ENCODE peak calls at places on chromosomes 4 and X, in nine cellular contexts. A, O, Y, F, N, P, R, Z and C are unnamed samples.

GRCh38 chrX:137427813-137428212 is 138.1 kb upstream of the ZIC3 start:
- DNase-seq in F (no peak), P (no peak), Y (no peak), N (no peak), R (no peak), Z (no peak), A (no peak), O (peak), C (no peak)

GRCh38 chrX:138711399-138712347 is at the start of gene FGF13:
- DNase-seq in P (no peak), R (peak), Y (no peak), A (no peak), O (no peak), F (no peak), N (peak), Z (no peak), C (no peak)

GRCh38 chrX:9737363-9737762 is 28.3 kb downstream of the GPR143 start:
- DNase-seq in F (no peak), Y (no peak), Z (no peak), O (no peak), A (no peak), N (no peak), R (no peak), P (no peak), C (no peak)

GRCh38 chrX:39756086-39756883 is 341.5 kb downstream of the BCOR start:
- DNase-seq in N (no peak), R (no peak), Z (no peak), A (no peak), O (peak), Y (no peak), P (no peak), F (no peak), C (peak)

GRCh38 chr4:1219553-1219950 is 29.4 kb downstream of the CTBP1 start:
- DNase-seq in Z (no peak), Y (no peak), P (no peak), N (no peak), R (no peak), F (no peak), A (no peak), O (no peak), C (no peak)

GRCh38 chr4:158896459-158897238 is 127.8 kb downstream of the FNIP2 start:
- DNase-seq in Z (no peak), P (no peak), O (no peak), F (no peak), Y (no peak), N (no peak), A (no peak), R (no peak), C (no peak)

GRCh38 chrX:129695937-129696336 is 41.2 kb upstream of the APLN start:
- DNase-seq in O (no peak), Y (no peak), N (no peak), P (no peak), R (no peak), Z (no peak), A (no peak), F (no peak), C (no peak)

GRCh38 chrX:155027509-155028066 is 944 bp downstream of the FUNDC2 start:
- DNase-seq in F (no peak), Y (peak), P (no peak), N (no peak), A (peak), Z (peak), R (no peak), O (peak), C (no peak)

GRCh38 chrX:12197030-12197429 is 58.8 kb downstream of the FRMPD4 start:
- DNase-seq in F (no peak), O (no peak), Y (no peak), P (no peak), R (no peak), Z (no peak), A (no peak), N (no peak), C (no peak)

GRCh38 chr4:109945056-109945455 is 32.4 kb downstream of the EGF start:
- DNase-seq in R (no peak), N (no peak), Z (no peak), P (no peak), F (no peak), Y (no peak), O (peak), A (no peak), C (no peak)

GRCh38 chr4:11072999-11073398 is 355.7 kb downstream of the HS3ST1 start:
- DNase-seq in Y (no peak), F (no peak), R (no peak), A (no peak), N (no peak), P (no peak), Z (no peak), O (no peak), C (no peak)

GRCh38 chrX:143853488-143853887 is 30.4 kb upstream of the UBE2NL start:
- DNase-seq in Z (no peak), N (no peak), R (no peak), A (no peak), Y (no peak), P (no peak), F (no peak), O (no peak), C (no peak)

GRCh38 chr4:174273960-174274359 is 9.5 kb downstream of the FBXO8 start:
- DNase-seq in A (no peak), F (no peak), P (no peak), Y (no peak), N (no peak), R (no peak), O (no peak), Z (no peak), C (no peak)

GRCh38 chrX:149638860-149639259 is 7.3 kb upstream of the TMEM185A start:
- DNase-seq in Y (no peak), A (no peak), Z (no peak), R (no peak), F (no peak), P (no peak), O (no peak), N (no peak), C (no peak)

GRCh38 chr4:2320746-2321145 is 58.8 kb upstream of the MXD4 start:
- DNase-seq in O (no peak), R (no peak), Z (no peak), A (no peak), P (no peak), F (peak), N (peak), Y (no peak), C (no peak)

DNA sequence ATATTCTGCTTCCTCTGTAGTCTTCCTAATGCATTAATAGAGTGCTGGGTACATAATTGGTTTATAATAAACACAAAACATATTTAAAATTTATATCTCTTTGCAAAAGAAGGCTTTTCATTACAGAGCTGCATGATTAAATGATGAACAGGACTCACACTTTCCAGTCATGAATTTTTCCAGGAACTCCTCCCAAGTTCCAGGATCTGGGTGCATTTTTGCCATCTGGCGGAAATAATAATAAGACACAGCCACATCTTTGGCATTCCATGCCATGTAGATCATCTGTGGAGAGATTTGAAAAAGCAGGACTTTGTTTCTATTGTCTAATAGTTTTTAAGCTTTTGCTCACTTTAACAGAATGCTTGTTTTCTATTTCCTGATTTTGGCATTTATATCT is 40.2 kb upstream of the SULT1B1 start:
- DNase-seq in Y (no peak), R (no peak), O (no peak), A (no peak), Z (no peak), P (no peak), N (no peak), F (no peak), C (no peak)
- TF ChIP-seq CTCF in Y (no peak), R (no peak), O (no peak), A (no peak), Z (no peak), P (no peak), N (no peak), F (no peak), C (no peak)

DNA sequence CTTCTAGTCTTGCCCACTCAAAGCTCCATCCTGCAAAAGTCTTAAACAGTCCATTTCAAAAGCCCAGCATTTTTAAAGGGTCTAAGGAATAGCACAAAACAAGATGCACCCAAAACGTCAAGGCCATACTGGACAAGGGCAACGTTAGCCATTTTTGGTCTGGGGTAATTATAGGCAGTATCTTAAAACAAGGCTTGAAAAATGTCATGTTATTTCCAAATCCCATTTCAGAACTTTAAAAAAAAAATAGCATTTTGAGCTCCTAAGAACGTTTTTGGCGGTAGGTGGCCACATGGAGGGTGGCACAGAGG is 584 bp upstream of the TMEM165 start:
- DNase-seq in P (no peak), F (no peak), N (no peak), O (no peak), R (no peak), Z (no peak), A (no peak), Y (no peak), C (no peak)
- TF ChIP-seq CTCF in P (peak), F (no peak), N (peak), O (no peak), R (peak), Z (peak), A (peak), Y (no peak), C (no peak)

DNA sequence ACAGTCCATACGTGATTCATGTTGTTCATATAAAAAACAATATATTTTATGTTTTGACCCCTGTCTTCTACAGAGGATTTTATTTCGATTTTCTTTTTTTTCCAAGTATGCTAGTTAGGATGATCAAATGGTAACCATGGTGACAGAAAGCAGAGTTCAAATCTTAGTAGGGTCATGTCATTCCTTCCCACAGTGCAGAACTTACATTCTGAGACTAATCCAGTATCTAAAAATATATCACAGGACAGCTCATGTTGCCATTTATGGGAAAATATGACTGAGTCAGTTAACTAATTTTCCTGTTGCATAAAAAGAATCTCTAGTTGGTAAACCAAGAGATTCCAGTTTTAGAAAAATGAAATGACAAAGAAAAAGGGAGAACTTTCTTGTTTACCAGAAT is 209.5 kb downstream of the PARM1 start:
- DNase-seq in R (no peak), O (no peak), P (no peak), Z (no peak), N (no peak), F (no peak), Y (no peak), A (no peak), C (no peak)
- TF ChIP-seq CTCF in R (no peak), O (no peak), P (no peak), Z (no peak), N (no peak), F (no peak), Y (no peak), A (no peak), C (no peak)

DNA sequence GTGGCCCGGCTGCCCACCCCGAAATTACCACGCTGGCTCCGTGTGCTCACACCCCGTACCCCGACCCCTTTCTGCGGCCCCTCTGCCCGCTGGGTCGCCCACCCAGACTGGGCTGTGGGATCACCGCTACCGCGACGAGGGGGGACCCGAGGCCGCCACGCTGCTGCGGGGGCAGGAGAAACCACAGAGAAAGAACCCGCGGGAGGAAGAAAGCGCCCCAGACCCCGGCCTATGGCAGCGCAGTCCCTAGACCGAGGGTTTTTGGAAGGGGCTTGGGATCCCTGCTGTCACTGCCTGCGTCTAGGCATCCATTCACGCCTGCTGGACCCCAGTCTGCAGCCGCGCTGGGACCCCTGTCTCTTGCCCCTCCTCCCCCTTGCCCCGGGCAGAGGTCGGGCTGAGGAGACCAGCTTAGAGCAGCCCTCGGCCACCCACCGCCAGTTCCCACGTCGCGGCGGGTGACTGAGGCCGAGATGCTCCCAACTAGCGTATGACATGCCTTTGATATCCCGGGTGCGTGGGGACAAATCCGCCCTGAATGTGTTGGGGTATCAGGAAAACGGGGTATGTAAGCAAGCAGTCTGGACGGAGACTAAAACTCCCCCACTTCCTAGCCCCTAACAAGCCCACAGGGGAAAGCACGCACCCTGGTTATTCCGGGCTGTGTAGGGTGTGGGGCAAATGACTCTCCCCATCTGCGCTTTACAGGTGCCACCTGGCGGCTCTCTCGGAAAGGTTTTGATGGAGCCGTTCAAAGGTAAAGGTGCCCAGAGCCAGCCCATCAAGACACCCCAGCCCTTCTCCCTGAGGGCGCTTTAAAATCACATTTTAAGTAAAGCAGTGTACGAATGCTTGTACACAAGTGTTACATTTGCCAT is 867 bp upstream of the INPP4B start:
- DNase-seq in R (peak), A (peak), F (no peak), N (peak), O (peak), P (no peak), Y (peak), Z (no peak), C (no peak)
- TF ChIP-seq CTCF in R (peak), A (peak), F (peak), N (peak), O (peak), P (peak), Y (peak), Z (no peak), C (no peak)

DNA sequence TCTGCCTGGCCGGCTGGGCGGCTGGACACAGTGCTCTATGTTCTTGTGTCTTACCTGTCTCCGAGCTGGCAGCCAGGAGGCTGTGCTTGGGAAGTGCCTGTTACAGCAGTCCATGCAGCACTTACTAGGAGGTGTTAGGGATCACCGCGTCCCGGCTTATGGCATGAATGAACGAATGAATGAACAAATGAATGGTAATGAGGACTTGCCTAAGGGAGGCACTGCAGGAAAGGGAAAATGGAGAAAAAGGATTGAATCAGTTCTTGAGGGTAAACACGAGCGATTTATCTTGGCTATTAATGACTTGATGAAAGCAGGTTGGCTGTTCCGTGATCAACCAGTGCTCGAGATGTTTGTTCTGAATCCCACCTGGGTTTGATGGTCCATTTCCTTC is 31.1 kb downstream of the TBC1D14 start:
- DNase-seq in R (no peak), A (no peak), Y (no peak), N (no peak), Z (no peak), O (no peak), F (no peak), P (no peak), C (no peak)
- TF ChIP-seq CTCF in R (no peak), A (no peak), Y (no peak), N (no peak), Z (no peak), O (no peak), F (no peak), P (no peak), C (no peak)

GRCh38 chrX:134144231-134144630 is 92.8 kb upstream of the CCDC160 start:
- DNase-seq in Z (no peak), R (no peak), A (peak), O (no peak), F (no peak), Y (no peak), P (no peak), N (no peak), C (no peak)
- TF ChIP-seq CTCF in Z (peak), R (peak), A (peak), O (no peak), F (no peak), Y (no peak), P (peak), N (no peak), C (no peak)

GRCh38 chrX:19332983-19333382 is 10.7 kb upstream of the PDHA1 start:
- DNase-seq in Z (no peak), P (no peak), A (no peak), O (peak), Y (no peak), N (peak), R (no peak), F (no peak), C (no peak)

DNA sequence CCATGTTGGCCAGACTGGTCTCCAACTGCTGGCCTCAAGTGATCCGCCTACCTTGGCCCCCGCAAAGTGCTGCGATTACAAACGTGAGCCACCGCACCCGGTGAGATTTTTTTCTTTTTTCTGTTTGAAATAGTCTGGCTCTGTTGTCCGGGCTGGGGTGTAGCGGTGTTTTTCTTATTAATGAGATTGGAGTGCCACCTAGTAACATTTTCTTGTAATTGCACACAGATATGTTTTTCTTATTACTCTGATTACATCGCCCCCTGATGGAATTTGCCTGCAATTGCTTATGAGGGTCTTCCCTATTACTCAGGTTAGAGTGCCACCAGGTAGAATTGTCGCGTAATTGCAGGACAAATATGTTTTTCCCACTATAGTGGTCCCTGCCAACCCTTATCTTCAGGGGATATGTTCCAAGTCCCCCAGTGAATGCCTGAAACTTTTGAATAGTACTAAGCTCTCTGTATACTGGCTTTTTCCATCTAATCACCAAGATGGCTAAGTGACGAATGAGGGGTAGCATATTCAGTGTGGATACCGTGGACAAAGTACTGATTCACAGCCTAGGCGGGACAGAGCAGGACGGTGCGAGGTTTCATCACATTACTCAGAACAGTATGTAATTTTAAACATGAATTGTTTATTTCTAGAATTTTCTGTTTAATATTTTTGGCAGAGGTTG is 8.6 kb upstream of the PDHA1 start:
- DNase-seq in Y (no peak), F (no peak), R (no peak), A (peak), Z (no peak), O (no peak), P (no peak), N (no peak), C (no peak)
- TF ChIP-seq CTCF in Y (peak), F (no peak), R (peak), A (peak), Z (peak), O (no peak), P (no peak), N (no peak), C (no peak)

DNA sequence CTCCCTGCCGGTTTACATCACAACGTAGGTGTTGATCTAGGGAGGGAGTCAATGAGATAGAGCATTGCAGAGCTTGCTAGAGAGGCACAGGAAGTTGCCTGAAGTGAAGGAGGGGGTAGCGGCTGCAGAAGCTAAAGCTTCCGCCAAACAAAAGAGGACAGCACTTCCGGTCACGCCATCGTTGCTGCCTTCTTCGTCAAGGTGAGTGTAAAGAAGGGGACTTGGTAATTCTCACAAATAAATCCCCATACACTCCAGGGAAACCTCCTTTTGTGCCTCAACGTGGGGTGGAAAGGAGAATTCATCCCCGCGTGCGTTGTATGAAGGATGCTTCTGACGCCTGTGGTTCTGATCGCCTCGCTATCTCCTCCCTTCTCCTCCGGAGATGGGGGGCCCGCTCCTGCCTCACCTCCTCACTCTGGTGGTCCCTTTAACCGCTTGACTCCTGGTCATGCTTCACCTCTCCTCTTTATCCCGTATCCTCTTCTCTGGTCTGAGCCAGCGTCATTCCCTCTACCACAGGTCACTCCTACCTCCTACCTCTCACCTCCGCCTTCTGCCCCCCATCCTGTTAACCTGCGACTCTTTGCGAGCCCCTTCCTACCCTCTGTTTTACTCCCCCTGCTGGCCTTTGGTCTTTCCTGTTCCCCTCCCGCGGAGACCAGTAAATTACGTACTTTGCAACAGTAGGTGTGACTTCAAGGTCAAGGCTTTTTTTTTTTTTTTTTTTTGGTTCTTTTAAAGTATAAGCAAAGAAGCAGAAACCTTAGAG is 59.9 kb downstream of the GSPT2 start:
- DNase-seq in P (peak), A (peak), F (no peak), O (peak), R (peak), N (no peak), Z (no peak), Y (peak), C (no peak)
- TF ChIP-seq CTCF in P (peak), A (peak), F (no peak), O (no peak), R (peak), N (no peak), Z (peak), Y (no peak), C (no peak)